ENCODE peak calls at places on chromosomes 5 and 9, in seven cellular contexts. S is CD8-positive, alpha-beta T cell; N is lower lobe of right lung; Z is fibroblast of lung; F is IMR-90; L is ovary; D is neural progenitor cell. J is an unnamed sample. For H3K4me1, the result is how much of the 10 kb centered on the place peaks cover.

GRCh38 chr5:150138551-150139265 is 16.9 kb downstream of the PDGFRB start:
- DNase-seq in Z (peak), L (peak), D (peak), N (no peak), F (peak), S (no peak), J (no peak)

GRCh38 chr5:168734657-168735344 is 155.6 kb upstream of the PANK3 start:
- DNase-seq in F (peak), D (no peak), S (no peak), L (no peak), N (no peak), Z (peak), J (no peak)

GRCh38 chr9:87193925-87194380 is 246.6 kb upstream of the GAS1 start:
- DNase-seq in F (peak), Z (peak), N (no peak), L (no peak), S (no peak), D (no peak), J (no peak)

GRCh38 chr9:96655198-96655851 is at the start of gene PRXL2C:
- DNase-seq in D (no peak), Z (peak), L (peak), F (peak), N (peak), S (peak), J (peak)

GRCh38 chr9:120877276-120878034 is 467 bp upstream of the PHF19 start:
- DNase-seq in L (peak), D (peak), F (peak), N (peak), S (peak), Z (peak), J (peak)

GRCh38 chr9:1722404-1722803 is 292.7 kb upstream of the SMARCA2 start:
- DNase-seq in Z (no peak), L (no peak), S (no peak), N (no peak), D (no peak), F (no peak), J (no peak)

GRCh38 chr9:34291423-34291822 is 37.6 kb downstream of the KIF24 start:
- DNase-seq in F (no peak), S (no peak), D (no peak), Z (no peak), L (no peak), N (no peak), J (no peak)

GRCh38 chr5:32578362-32578761 is 7.0 kb upstream of the SUB1 start:
- DNase-seq in D (no peak), S (no peak), N (no peak), F (no peak), Z (no peak), L (no peak), J (no peak)

GRCh38 chr5:160348080-160348479 is 22.3 kb downstream of the C1QTNF2 start:
- DNase-seq in Z (no peak), N (no peak), F (no peak), D (no peak), S (no peak), L (no peak), J (no peak)

GRCh38 chr9:108680946-108681345 is 174.8 kb downstream of the ACTL7B start:
- DNase-seq in D (no peak), F (no peak), L (no peak), N (no peak), Z (no peak), S (no peak), J (no peak)

GRCh38 chr9:35001803-35002502 is 12.4 kb downstream of the DNAJB5 start:
- DNase-seq in L (no peak), F (peak), Z (no peak), D (no peak), S (no peak), N (no peak), J (no peak)

GRCh38 chr5:147628054-147628895 is 118.4 kb upstream of the DPYSL3 start:
- DNase-seq in N (no peak), L (peak), D (peak), Z (peak), F (peak), S (peak), J (no peak)

GRCh38 chr5:95822408-95823240 is at the start of gene GLRX:
- DNase-seq in Z (peak), S (peak), D (peak), N (peak), L (peak), F (peak), J (peak)

GRCh38 chr5:170110403-170111087 is 4.8 kb downstream of the FOXI1 start:
- DNase-seq in L (no peak), Z (no peak), D (no peak), S (no peak), N (no peak), F (no peak), J (no peak)

GRCh38 chr9:136157477-136158265 is 39.0 kb upstream of the TMEM250 start:
- DNase-seq in F (no peak), Z (no peak), L (no peak), N (no peak), S (no peak), D (no peak), J (no peak)

GRCh38 chr9:129459550-129460322 is 161.2 kb downstream of the C9orf50 start:
- DNase-seq in Z (no peak), F (no peak), D (no peak), N (no peak), L (no peak), S (no peak), J (no peak)

GRCh38 chr9:133636902-133637301 is 739 bp downstream of the DBH start:
- DNase-seq in Z (no peak), S (no peak), N (no peak), L (no peak), F (no peak), D (no peak), J (no peak)

GRCh38 chr5:21817668-21818419 is 1035.3 kb downstream of the CDH12 start:
- DNase-seq in N (no peak), L (no peak), D (no peak), Z (peak), S (no peak), F (peak), J (no peak)

GRCh38 chr5:141915881-141916336 is 7.8 kb upstream of the DELE1 start:
- DNase-seq in D (peak), N (no peak), Z (no peak), S (no peak), L (no peak), F (no peak), J (no peak)

GRCh38 chr5:139650689-139651501 is 2.7 kb downstream of the CXXC5 start:
- DNase-seq in Z (no peak), L (no peak), F (no peak), N (peak), S (no peak), D (peak), J (peak)

GRCh38 chr9:21434202-21435014 is 5.8 kb upstream of the IFNA1 start:
- DNase-seq in N (no peak), Z (peak), D (peak), S (peak), F (peak), L (no peak), J (no peak)

GRCh38 chr5:74394924-74395880 is 245.3 kb downstream of the ENC1 start:
- DNase-seq in F (no peak), N (no peak), S (no peak), D (no peak), L (no peak), Z (no peak), J (no peak)

GRCh38 chr5:115838885-115839518 is 2.4 kb downstream of the ATG12 start:
- DNase-seq in D (peak), F (peak), Z (peak), L (no peak), S (peak), N (no peak), J (no peak)

GRCh38 chr5:160672521-160672920 is 179.5 kb downstream of the ATP10B start:
- DNase-seq in S (no peak), N (no peak), D (no peak), L (no peak), F (no peak), Z (no peak), J (no peak)

GRCh38 chr9:123049589-123050222 is 16.2 kb downstream of the GPR21 start:
- DNase-seq in Z (peak), F (peak), N (no peak), L (no peak), D (no peak), S (no peak), J (no peak)

GRCh38 chr5:33536802-33537201 is 96.0 kb downstream of the TARS1 start:
- DNase-seq in F (no peak), D (no peak), L (no peak), N (no peak), Z (no peak), S (no peak), J (no peak)

GRCh38 chr5:112738180-112738560 is 485 bp downstream of the APC start:
- DNase-seq in N (no peak), F (no peak), D (peak), L (no peak), Z (no peak), S (peak), J (no peak)

GRCh38 chr5:43627028-43627427 is 24.0 kb downstream of the NNT start:
- DNase-seq in Z (peak), D (peak), N (no peak), L (no peak), S (no peak), F (peak), J (no peak)

GRCh38 chr5:83744851-83745250 is 24.2 kb upstream of the HAPLN1 start:
- DNase-seq in S (no peak), Z (no peak), F (peak), N (no peak), D (no peak), L (no peak), J (no peak)

GRCh38 chr5:137072376-137073174 is 426.6 kb downstream of the SPOCK1 start:
- DNase-seq in D (no peak), F (no peak), N (no peak), L (no peak), S (no peak), Z (no peak), J (no peak)

GRCh38 chr9:127500862-127501261 is 49.6 kb downstream of the LRSAM1 start:
- DNase-seq in S (no peak), D (no peak), Z (no peak), F (no peak), L (no peak), N (no peak), J (peak)

GRCh38 chr5:2575292-2575691 is 176.2 kb downstream of the IRX2 start:
- DNase-seq in D (no peak), N (no peak), Z (no peak), L (no peak), F (no peak), S (no peak), J (no peak)

GRCh38 chr5:127838661-127839060 is 135.5 kb downstream of the CCDC192 start:
- DNase-seq in D (peak), F (peak), Z (peak), N (no peak), L (no peak), S (no peak), J (no peak)

GRCh38 chr5:158383485-158383884 is 524.5 kb upstream of the CLINT1 start:
- DNase-seq in S (no peak), L (no peak), N (no peak), F (no peak), Z (no peak), D (no peak), J (no peak)

GRCh38 chr5:159903134-159903533 is 13.1 kb upstream of the ADRA1B start:
- DNase-seq in D (no peak), F (no peak), Z (no peak), S (no peak), L (no peak), N (no peak), J (no peak)

GRCh38 chr9:18861599-18862546 is 171.1 kb downstream of the SAXO1 start:
- DNase-seq in N (no peak), Z (peak), F (peak), S (no peak), L (peak), D (peak), J (no peak)

GRCh38 chr5:113749334-113749733 is 235.8 kb downstream of the YTHDC2 start:
- DNase-seq in F (no peak), L (no peak), D (no peak), N (no peak), S (no peak), Z (no peak), J (no peak)

GRCh38 chr9:134698111-134698510 is 56.5 kb downstream of the COL5A1 start:
- DNase-seq in Z (no peak), F (no peak), D (no peak), L (no peak), N (no peak), S (no peak), J (no peak)
- H3K4me1 ChIP-seq in Z (under half), F (under half), D (under half), L (under half), N (under half), S (under half), J (under half)

GRCh38 chr5:133421806-133422205 is 190.5 kb downstream of the FSTL4 start:
- DNase-seq in N (no peak), S (no peak), Z (no peak), L (no peak), D (no peak), F (no peak), J (no peak)

GRCh38 chr5:133423031-133423617 is 189.2 kb downstream of the FSTL4 start:
- DNase-seq in F (no peak), Z (no peak), D (peak), N (no peak), S (no peak), L (no peak), J (no peak)

GRCh38 chr5:133420440-133421301 is 191.7 kb downstream of the FSTL4 start:
- DNase-seq in S (no peak), F (no peak), N (no peak), Z (no peak), L (no peak), D (no peak), J (no peak)

GRCh38 chr5:133423618-133424282 is 188.6 kb downstream of the FSTL4 start:
- DNase-seq in F (peak), D (peak), Z (peak), L (peak), N (peak), S (peak), J (peak)

DNA sequence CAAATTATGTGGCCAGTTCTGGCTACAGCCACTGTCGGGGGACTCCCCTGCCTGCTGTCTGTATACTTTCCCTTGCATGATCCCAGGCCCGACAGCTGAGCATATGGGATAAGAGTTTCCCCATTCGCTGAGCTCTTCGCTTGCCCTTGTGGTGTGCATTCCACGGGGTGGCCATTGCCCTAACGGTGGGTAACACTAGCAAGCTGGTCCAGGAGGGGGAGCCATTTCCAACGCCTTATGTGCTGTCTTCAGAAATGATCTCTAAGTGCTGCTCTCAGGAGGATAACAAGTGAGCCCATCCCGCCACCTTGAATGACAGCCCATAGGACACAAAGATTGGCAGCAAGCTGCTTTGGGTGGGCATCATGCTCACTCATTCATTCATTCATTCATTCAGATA is 190.9 kb downstream of the FSTL4 start:
- DNase-seq in L (no peak), S (no peak), F (no peak), D (peak), N (no peak), Z (no peak), J (no peak)
- TF ChIP-seq CTCF in L (no peak), S (no peak), F (peak), D (peak), N (no peak), Z (no peak), J (no peak)

DNA sequence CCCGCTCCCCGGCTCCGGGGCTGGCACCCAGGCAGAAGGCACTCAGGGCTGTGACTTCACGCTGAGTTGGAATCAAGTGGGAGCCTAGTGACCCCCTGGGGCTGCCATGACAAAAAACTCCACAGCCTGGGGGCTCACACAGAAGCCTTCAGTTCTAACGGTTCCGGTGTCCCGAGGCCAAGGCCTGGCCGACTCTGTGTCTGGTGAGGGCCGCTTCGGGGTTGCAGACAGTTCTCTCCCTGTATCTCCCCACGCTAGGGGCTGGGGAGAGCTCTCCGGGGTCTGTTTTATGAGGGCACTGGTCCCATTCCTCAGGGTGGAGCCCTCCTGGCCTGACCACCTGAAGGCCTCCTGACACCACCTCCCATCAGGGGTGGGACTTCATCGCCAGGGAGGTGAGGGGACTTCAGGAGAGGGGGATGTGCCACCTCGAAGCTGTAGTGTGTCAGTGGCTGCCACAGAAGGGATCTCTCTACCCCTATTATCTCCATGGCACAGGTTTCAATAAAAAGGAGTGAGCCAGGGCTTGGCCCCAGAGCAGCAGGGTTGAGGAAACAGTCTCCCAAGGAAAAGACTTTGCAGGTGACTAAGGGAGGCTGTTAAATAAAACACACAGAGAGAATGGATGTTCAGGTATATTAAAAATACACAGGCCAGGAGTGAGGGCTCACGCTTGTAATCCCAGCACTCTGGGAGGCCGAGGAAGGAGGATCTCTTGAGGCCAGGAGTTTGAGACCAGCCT is 1.5 kb upstream of the SLC6A3 start:
- DNase-seq in L (no peak), Z (no peak), F (no peak), D (peak), N (no peak), S (no peak), J (peak)
- H3K4me3 ChIP-seq in L (no peak), Z (no peak), F (no peak), D (no peak), N (no peak), S (no peak), J (no peak)

GRCh38 chr9:114168281-114169028 is 13.1 kb downstream of the COL27A1 start:
- DNase-seq in Z (no peak), D (no peak), L (no peak), N (no peak), S (no peak), F (no peak), J (no peak)

GRCh38 chr9:114166103-114166470 is 10.8 kb downstream of the COL27A1 start:
- DNase-seq in D (no peak), S (no peak), Z (no peak), L (no peak), N (no peak), F (no peak), J (no peak)

GRCh38 chr9:114167591-114168091 is 12.3 kb downstream of the COL27A1 start:
- DNase-seq in N (no peak), F (no peak), S (no peak), D (no peak), Z (no peak), L (no peak), J (peak)

GRCh38 chr9:114165407-114166102 is 10.2 kb downstream of the COL27A1 start:
- DNase-seq in D (no peak), N (no peak), S (no peak), Z (no peak), F (no peak), L (no peak), J (no peak)

DNA sequence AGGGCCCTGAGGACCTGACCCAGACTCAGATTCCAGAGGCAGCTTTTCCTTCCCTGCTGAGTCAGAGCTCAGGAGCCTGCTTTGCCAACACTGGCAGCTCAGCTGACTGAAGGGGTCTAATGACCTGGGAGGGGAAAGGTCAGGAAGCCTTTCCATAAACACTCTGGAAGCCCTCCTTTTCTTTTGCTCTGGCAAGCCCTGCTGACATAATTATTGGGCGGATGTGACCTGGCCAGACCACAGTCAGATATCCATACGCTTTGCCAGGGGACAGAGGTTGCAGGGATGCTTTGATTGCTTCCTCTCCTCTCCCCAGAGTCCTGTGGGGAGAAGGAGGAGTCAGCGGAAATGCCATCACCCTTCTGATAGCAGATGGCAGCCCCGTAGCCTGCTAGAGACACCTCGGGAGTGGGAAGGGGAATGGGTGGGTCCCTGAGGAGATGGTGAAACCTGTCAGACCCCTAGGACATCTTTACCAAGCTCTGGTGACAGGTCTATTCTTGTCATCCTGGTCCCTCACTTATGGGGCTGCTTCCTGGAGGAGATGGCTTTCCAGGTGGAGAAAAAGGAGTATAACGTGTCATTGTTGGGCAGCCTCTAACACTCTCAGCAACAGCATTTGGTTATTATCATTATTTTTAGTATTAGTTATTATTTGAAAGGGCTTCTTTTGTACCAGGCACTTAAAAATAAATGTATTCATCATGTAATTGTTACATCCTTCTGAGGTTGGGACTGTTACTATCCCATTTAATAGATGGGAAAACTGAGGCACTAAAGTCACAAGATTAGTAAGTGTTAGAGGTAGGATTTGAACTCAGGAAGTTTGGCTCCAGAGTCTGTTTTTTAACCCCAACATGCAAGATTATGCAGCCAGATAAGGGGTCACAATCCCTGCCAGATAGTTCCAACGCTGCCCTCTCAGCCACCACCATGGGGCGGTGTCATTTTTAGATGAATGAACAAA is 11.6 kb downstream of the COL27A1 start:
- DNase-seq in L (no peak), N (no peak), F (no peak), D (no peak), S (no peak), Z (peak), J (peak)
- H3K4me1 ChIP-seq in L (under half), N (under half), F (under half), D (under half), S (under half), Z (under half), J (under half)